ENCODE peak calls at places on chromosomes 3 and 15, in six cellular contexts. One of them, this sample, is unnamed.

GRCh38 chr3:197508511-197508910 is 47.3 kb downstream of the BDH1 start:
- DNase-seq in WTC11: no peak
- DNase-seq in HFFc6: no peak
- DNase-seq in upper lobe of right lung: no peak
- DNase-seq in heart right ventricle: no peak
- DNase-seq in colonic mucosa: no peak
- DNase-seq in this sample: no peak

GRCh38 chr3:8505621-8506020 is 4.0 kb downstream of the LMCD1 start:
- DNase-seq in upper lobe of right lung: no peak
- DNase-seq in colonic mucosa: peak
- DNase-seq in heart right ventricle: no peak
- DNase-seq in HFFc6: no peak
- DNase-seq in WTC11: no peak
- DNase-seq in this sample: no peak

GRCh38 chr15:23095796-23096195 is 40.8 kb downstream of the GOLGA6L1 start:
- DNase-seq in colonic mucosa: no peak
- DNase-seq in WTC11: no peak
- DNase-seq in HFFc6: no peak
- DNase-seq in heart right ventricle: no peak
- DNase-seq in upper lobe of right lung: no peak
- DNase-seq in this sample: no peak

GRCh38 chr3:105812194-105812586 is 56.6 kb downstream of the CBLB start:
- DNase-seq in heart right ventricle: no peak
- DNase-seq in colonic mucosa: no peak
- DNase-seq in WTC11: no peak
- DNase-seq in upper lobe of right lung: no peak
- DNase-seq in HFFc6: peak
- DNase-seq in this sample: no peak

GRCh38 chr3:154151969-154152368 is 30.8 kb downstream of the ARHGEF26 start:
- DNase-seq in heart right ventricle: no peak
- DNase-seq in WTC11: no peak
- DNase-seq in colonic mucosa: no peak
- DNase-seq in upper lobe of right lung: no peak
- DNase-seq in HFFc6: no peak
- DNase-seq in this sample: no peak

GRCh38 chr3:77296527-77296926 is 256.6 kb downstream of the ROBO2 start:
- DNase-seq in HFFc6: no peak
- DNase-seq in heart right ventricle: no peak
- DNase-seq in colonic mucosa: no peak
- DNase-seq in WTC11: no peak
- DNase-seq in upper lobe of right lung: no peak
- DNase-seq in this sample: no peak

GRCh38 chr3:40022267-40022827 is 212.9 kb downstream of the MYRIP start:
- DNase-seq in colonic mucosa: no peak
- DNase-seq in HFFc6: no peak
- DNase-seq in heart right ventricle: no peak
- DNase-seq in WTC11: no peak
- DNase-seq in upper lobe of right lung: no peak
- DNase-seq in this sample: no peak

GRCh38 chr3:195999896-196000295 is 82.0 kb downstream of the TFRC start:
- DNase-seq in heart right ventricle: no peak
- DNase-seq in HFFc6: no peak
- DNase-seq in WTC11: no peak
- DNase-seq in colonic mucosa: no peak
- DNase-seq in upper lobe of right lung: no peak
- DNase-seq in this sample: no peak

GRCh38 chr3:160792445-160793039 is 36.5 kb downstream of the PPM1L start:
- DNase-seq in WTC11: no peak
- DNase-seq in heart right ventricle: no peak
- DNase-seq in upper lobe of right lung: no peak
- DNase-seq in colonic mucosa: no peak
- DNase-seq in HFFc6: no peak
- DNase-seq in this sample: no peak

GRCh38 chr3:51394541-51394940 is 3.5 kb downstream of the RBM15B start:
- DNase-seq in heart right ventricle: no peak
- DNase-seq in upper lobe of right lung: no peak
- DNase-seq in HFFc6: no peak
- DNase-seq in WTC11: no peak
- DNase-seq in colonic mucosa: no peak
- DNase-seq in this sample: no peak

GRCh38 chr3:66425032-66425431 is 75.8 kb downstream of the LRIG1 start:
- DNase-seq in WTC11: no peak
- DNase-seq in upper lobe of right lung: no peak
- DNase-seq in colonic mucosa: no peak
- DNase-seq in heart right ventricle: peak
- DNase-seq in HFFc6: no peak
- DNase-seq in this sample: peak

GRCh38 chr3:60756636-60757035 is 494.6 kb downstream of the FHIT start:
- DNase-seq in colonic mucosa: no peak
- DNase-seq in heart right ventricle: no peak
- DNase-seq in upper lobe of right lung: no peak
- DNase-seq in WTC11: no peak
- DNase-seq in HFFc6: peak
- DNase-seq in this sample: no peak

GRCh38 chr3:21417991-21418390 is 333.0 kb downstream of the ZNF385D start:
- DNase-seq in HFFc6: peak
- DNase-seq in heart right ventricle: no peak
- DNase-seq in upper lobe of right lung: no peak
- DNase-seq in colonic mucosa: no peak
- DNase-seq in WTC11: no peak
- DNase-seq in this sample: no peak

GRCh38 chr15:53791616-53792015 is 32.2 kb upstream of the WDR72 start:
- DNase-seq in upper lobe of right lung: no peak
- DNase-seq in WTC11: no peak
- DNase-seq in heart right ventricle: no peak
- DNase-seq in colonic mucosa: no peak
- DNase-seq in HFFc6: no peak
- DNase-seq in this sample: no peak

GRCh38 chr15:63915888-63916731 is 82.4 kb upstream of the HERC1 start:
- DNase-seq in heart right ventricle: no peak
- DNase-seq in WTC11: peak
- DNase-seq in colonic mucosa: no peak
- DNase-seq in HFFc6: peak
- DNase-seq in upper lobe of right lung: no peak
- DNase-seq in this sample: no peak

GRCh38 chr3:124982855-124983254 is 48.3 kb upstream of the MUC13 start:
- DNase-seq in WTC11: no peak
- DNase-seq in heart right ventricle: no peak
- DNase-seq in upper lobe of right lung: no peak
- DNase-seq in colonic mucosa: no peak
- DNase-seq in HFFc6: no peak
- DNase-seq in this sample: no peak

GRCh38 chr15:40463886-40464545 is 6.8 kb upstream of the CHST14 start:
- DNase-seq in heart right ventricle: no peak
- DNase-seq in colonic mucosa: no peak
- DNase-seq in HFFc6: no peak
- DNase-seq in upper lobe of right lung: peak
- DNase-seq in WTC11: no peak
- DNase-seq in this sample: no peak

GRCh38 chr3:105598047-105598796 is 231.5 kb downstream of the ALCAM start:
- DNase-seq in WTC11: no peak
- DNase-seq in colonic mucosa: no peak
- DNase-seq in heart right ventricle: no peak
- DNase-seq in HFFc6: peak
- DNase-seq in upper lobe of right lung: no peak
- DNase-seq in this sample: no peak

GRCh38 chr3:20873235-20873634 is 687.2 kb upstream of the SGO1 start:
- DNase-seq in WTC11: no peak
- DNase-seq in heart right ventricle: no peak
- DNase-seq in HFFc6: no peak
- DNase-seq in colonic mucosa: no peak
- DNase-seq in upper lobe of right lung: no peak
- DNase-seq in this sample: no peak

DNA sequence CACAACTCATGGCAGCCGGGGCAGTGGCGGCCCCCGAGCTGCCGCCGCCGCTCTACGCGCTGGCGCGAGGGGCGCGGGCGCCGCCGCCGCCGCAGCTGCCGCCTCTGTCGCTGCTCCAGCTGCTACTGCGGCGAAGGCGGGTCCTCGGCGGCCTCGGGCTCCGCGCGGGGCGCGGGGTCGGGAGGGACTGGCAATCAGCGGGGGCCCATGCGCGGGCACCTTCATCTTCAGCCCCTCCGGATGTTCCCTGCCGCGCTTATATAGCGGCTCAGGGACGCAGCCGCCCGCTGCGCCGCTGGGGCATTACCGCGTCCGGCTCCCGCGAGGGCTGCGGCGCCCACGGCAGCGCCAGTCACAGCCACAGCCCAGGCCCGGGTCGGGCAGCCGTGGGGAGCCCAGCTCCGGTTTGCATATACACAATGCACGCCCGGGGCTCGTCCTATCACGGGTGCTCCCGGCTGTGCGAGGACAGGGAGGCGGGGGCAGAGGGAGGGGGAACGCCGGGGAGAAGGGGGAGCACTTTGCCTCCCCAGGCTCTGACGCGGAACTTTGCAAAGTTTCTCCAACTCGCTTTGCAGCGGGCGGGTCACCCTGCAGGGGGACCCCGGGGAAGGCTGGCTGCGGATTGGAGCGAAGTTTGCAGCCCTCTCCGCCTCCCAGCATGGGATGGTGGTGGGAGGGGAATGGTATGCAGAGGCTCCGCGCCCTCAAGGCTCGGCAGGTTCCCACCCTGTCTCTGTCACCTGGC is at the start of gene VGLL3:
- DNase-seq in heart right ventricle: peak
- DNase-seq in WTC11: peak
- DNase-seq in upper lobe of right lung: peak
- DNase-seq in HFFc6: peak
- DNase-seq in colonic mucosa: peak
- DNase-seq in this sample: peak
- TF ChIP-seq CTCF in heart right ventricle: no peak
- TF ChIP-seq CTCF in WTC11: no peak
- TF ChIP-seq CTCF in upper lobe of right lung: no peak
- TF ChIP-seq CTCF in HFFc6: peak
- TF ChIP-seq CTCF in colonic mucosa: no peak
- TF ChIP-seq CTCF in this sample: no peak

DNA sequence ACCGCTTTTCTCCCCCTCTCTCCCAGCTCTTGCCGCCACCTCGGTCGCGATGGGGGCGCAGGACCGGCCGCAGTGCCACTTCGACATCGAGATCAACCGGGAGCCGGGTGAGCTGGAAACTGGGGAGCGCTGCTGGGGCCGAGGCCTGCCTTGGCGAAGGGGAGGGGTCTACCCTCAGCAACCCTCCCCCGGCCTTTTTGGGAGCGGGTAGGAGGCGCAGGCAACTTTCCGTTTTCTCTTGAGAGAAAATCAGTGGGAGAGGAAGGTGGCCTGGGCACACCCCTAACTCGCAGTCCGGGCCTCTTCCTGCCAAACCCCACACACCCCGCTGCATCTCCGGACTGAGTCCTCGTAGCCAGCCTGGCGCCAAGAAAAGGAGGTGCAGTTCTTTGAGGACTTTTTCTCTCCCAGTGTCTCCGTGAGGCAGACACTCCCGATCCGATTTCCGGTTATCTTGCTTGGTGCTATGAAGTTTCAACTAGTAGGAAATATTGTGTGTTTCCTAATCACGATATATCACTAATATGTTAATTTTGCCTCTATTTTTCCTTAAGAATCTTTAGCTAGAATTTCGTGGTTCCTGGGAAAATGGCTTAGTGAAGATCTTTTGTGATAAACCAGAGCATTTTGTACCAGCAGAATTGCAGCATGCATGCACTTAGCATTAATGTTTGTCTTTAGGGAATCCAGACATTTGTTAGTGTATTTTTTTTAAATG is 631 bp downstream of the NKTR start:
- DNase-seq in colonic mucosa: peak
- DNase-seq in upper lobe of right lung: peak
- DNase-seq in heart right ventricle: peak
- DNase-seq in WTC11: peak
- DNase-seq in HFFc6: peak
- DNase-seq in this sample: peak
- TF ChIP-seq CTCF in colonic mucosa: no peak
- TF ChIP-seq CTCF in upper lobe of right lung: no peak
- TF ChIP-seq CTCF in heart right ventricle: no peak
- TF ChIP-seq CTCF in WTC11: no peak
- TF ChIP-seq CTCF in HFFc6: peak
- TF ChIP-seq CTCF in this sample: peak

GRCh38 chr3:136545664-136546266 is 206.4 kb downstream of the STAG1 start:
- DNase-seq in heart right ventricle: no peak
- DNase-seq in HFFc6: peak
- DNase-seq in WTC11: no peak
- DNase-seq in colonic mucosa: no peak
- DNase-seq in upper lobe of right lung: no peak
- DNase-seq in this sample: no peak
- TF ChIP-seq CTCF in heart right ventricle: no peak
- TF ChIP-seq CTCF in HFFc6: peak
- TF ChIP-seq CTCF in WTC11: no peak
- TF ChIP-seq CTCF in colonic mucosa: no peak
- TF ChIP-seq CTCF in upper lobe of right lung: peak
- TF ChIP-seq CTCF in this sample: no peak

GRCh38 chr3:52829482-52829881 is 990 bp downstream of the ITIH4 start:
- DNase-seq in HFFc6: no peak
- DNase-seq in WTC11: no peak
- DNase-seq in colonic mucosa: no peak
- DNase-seq in heart right ventricle: no peak
- DNase-seq in upper lobe of right lung: no peak
- DNase-seq in this sample: no peak

GRCh38 chr3:52829906-52830463 is 487 bp downstream of the ITIH4 start:
- DNase-seq in WTC11: no peak
- DNase-seq in HFFc6: no peak
- DNase-seq in upper lobe of right lung: no peak
- DNase-seq in heart right ventricle: no peak
- DNase-seq in colonic mucosa: no peak
- DNase-seq in this sample: no peak

GRCh38 chr3:52830535-52831258 is at the start of gene ITIH4:
- DNase-seq in WTC11: no peak
- DNase-seq in upper lobe of right lung: no peak
- DNase-seq in HFFc6: no peak
- DNase-seq in colonic mucosa: no peak
- DNase-seq in heart right ventricle: no peak
- DNase-seq in this sample: peak

GRCh38 chr3:52827441-52827840 is 3.0 kb downstream of the ITIH4 start:
- DNase-seq in upper lobe of right lung: no peak
- DNase-seq in colonic mucosa: no peak
- DNase-seq in WTC11: no peak
- DNase-seq in heart right ventricle: no peak
- DNase-seq in HFFc6: peak
- DNase-seq in this sample: peak

DNA sequence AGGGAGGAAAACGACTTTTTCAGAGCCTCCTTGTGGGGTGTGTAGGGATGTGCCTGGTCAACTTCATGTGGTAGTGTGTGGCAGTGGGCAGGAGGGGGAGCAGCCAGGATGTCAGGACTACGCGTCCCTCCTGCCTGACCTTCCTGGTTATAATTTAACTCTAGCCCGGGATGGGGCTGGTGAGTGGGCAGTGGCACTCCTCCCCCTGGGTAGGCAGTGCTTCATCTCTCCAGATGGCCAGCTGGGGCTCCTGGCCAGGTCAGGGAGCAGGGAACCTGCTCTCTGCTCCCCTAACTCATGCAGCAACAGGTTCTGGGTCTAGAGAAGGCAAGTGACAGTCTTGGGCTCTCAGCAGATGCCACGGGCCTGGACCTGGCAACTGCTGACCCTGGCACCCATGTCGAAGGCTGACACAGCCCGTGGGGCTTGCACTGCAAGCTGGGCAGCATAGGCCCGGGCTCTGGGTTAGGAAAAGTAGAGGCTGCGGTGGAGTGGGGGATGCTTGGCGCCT is 2.6 kb downstream of the ITIH4 start:
- DNase-seq in WTC11: no peak
- DNase-seq in colonic mucosa: no peak
- DNase-seq in heart right ventricle: no peak
- DNase-seq in HFFc6: no peak
- DNase-seq in upper lobe of right lung: no peak
- DNase-seq in this sample: no peak
- TF ChIP-seq CTCF in WTC11: no peak
- TF ChIP-seq CTCF in colonic mucosa: no peak
- TF ChIP-seq CTCF in heart right ventricle: no peak
- TF ChIP-seq CTCF in HFFc6: peak
- TF ChIP-seq CTCF in upper lobe of right lung: no peak
- TF ChIP-seq CTCF in this sample: no peak

This sample was measured in gastrocnemius medialis.